ENCODE peak calls at places on chromosomes 7 and 10, in ten cellular contexts. T is mesenchymal stem cell; C is NCI-H345; K is EH; Y is HEK293T; I is NCI-H1105 treated with DMSO at 0.1 percent for 48 hours; P is stimulated activated naive CD4-positive, alpha-beta T cell treated with Interleukin-2 at 50 U/mL for 16 hours; B is lung; X is naive B cell; E is GOT3. W is an unnamed sample.

GRCh38 chr7:16265863-16266458 is 155.4 kb downstream of the CRPPA start:
- DNase-seq in K (no peak), E (no peak), C (no peak), X (no peak), B (no peak), Y (no peak), I (no peak), P (no peak), T (no peak), W (no peak)

GRCh38 chr7:157654350-157654749 is 317.5 kb downstream of the DNAJB6 start:
- DNase-seq in P (no peak), Y (no peak), E (no peak), T (no peak), B (no peak), K (no peak), X (no peak), C (no peak), I (no peak), W (no peak)

GRCh38 chr7:121882731-121883130 is 9.8 kb downstream of the PTPRZ1 start:
- DNase-seq in T (no peak), E (no peak), Y (no peak), P (no peak), B (no peak), I (peak; percentile 39), K (no peak), C (no peak), X (no peak), W (no peak)

GRCh38 chr7:114825423-114825951 is 96.4 kb upstream of the MDFIC start:
- DNase-seq in T (no peak), P (peak; percentile 70), I (no peak), K (no peak), Y (no peak), C (no peak), E (no peak), B (no peak), X (no peak), W (no peak)

GRCh38 chr10:87059401-87059800 is 35.2 kb downstream of the GLUD1 start:
- DNase-seq in E (no peak), C (no peak), T (no peak), Y (no peak), P (no peak), B (no peak), X (no peak), K (no peak), I (no peak), W (no peak)

GRCh38 chr10:43056568-43057011 is 20.3 kb upstream of the RET start:
- DNase-seq in P (no peak), I (no peak), C (no peak), K (no peak), Y (no peak), B (no peak), T (no peak), E (no peak), X (no peak), W (no peak)

GRCh38 chr10:86647773-86648705 is 6.3 kb upstream of the OPN4 start:
- DNase-seq in T (peak; percentile 60), E (no peak), C (no peak), B (no peak), Y (no peak), K (peak; percentile 91), I (no peak), P (no peak), X (no peak), W (peak; percentile 63)

GRCh38 chr7:100556541-100556940 is 17.2 kb downstream of the SAP25 start:
- DNase-seq in C (no peak), X (no peak), I (no peak), B (no peak), P (no peak), Y (no peak), K (peak; percentile 50), E (no peak), T (no peak), W (no peak)

GRCh38 chr7:95045236-95045923 is 138.0 kb downstream of the PPP1R9A start:
- DNase-seq in E (no peak), P (no peak), I (peak; percentile 25), B (no peak), T (no peak), K (peak; percentile 22), Y (no peak), C (no peak), X (no peak), W (no peak)

GRCh38 chr7:22001345-22002004 is 55.8 kb upstream of the CDCA7L start:
- DNase-seq in I (peak; percentile 58), C (peak; percentile 53), K (peak; percentile 87), B (no peak), Y (peak; percentile 71), X (peak; percentile 67), T (peak; percentile 71), P (no peak), E (peak; percentile 16), W (peak; percentile 68)

GRCh38 chr10:132248455-132249231 is 59.1 kb downstream of the STK32C start:
- DNase-seq in E (no peak), T (peak; percentile 29), P (peak; percentile 17), B (no peak), C (peak; percentile 74), I (peak; percentile 33), Y (peak; percentile 99), K (peak; percentile 64), X (peak; percentile 46), W (peak; percentile 23)

GRCh38 chr10:49534670-49535381 is 4.1 kb downstream of the ERCC6 start:
- DNase-seq in C (no peak), P (no peak), K (peak; percentile 88), X (no peak), E (no peak), B (no peak), Y (no peak), I (no peak), T (peak; percentile 38), W (peak; percentile 53)

GRCh38 chr7:126398851-126399529 is 853.8 kb downstream of the GRM8 start:
- DNase-seq in B (no peak), K (no peak), I (peak; percentile 12), E (no peak), C (no peak), P (no peak), X (no peak), T (no peak), Y (no peak), W (no peak)

GRCh38 chr10:31484407-31485135 is 165.6 kb downstream of the ZEB1 start:
- DNase-seq in X (no peak), P (no peak), C (no peak), B (no peak), E (no peak), I (no peak), Y (no peak), T (peak; percentile 27), K (peak; percentile 51), W (peak; percentile 60)

GRCh38 chr10:23493711-23494110 is 54.8 kb downstream of the OTUD1 start:
- DNase-seq in I (no peak), Y (no peak), P (no peak), X (no peak), C (no peak), T (no peak), B (no peak), K (no peak), E (no peak), W (no peak)

GRCh38 chr7:16841681-16842080 is 36.9 kb upstream of the AGR2 start:
- DNase-seq in I (no peak), K (peak; percentile 68), C (no peak), T (no peak), E (no peak), X (no peak), Y (no peak), B (no peak), P (no peak), W (peak; percentile 22)

GRCh38 chr7:69630292-69630691 is 32.0 kb downstream of the AUTS2 start:
- DNase-seq in T (peak; percentile 74), Y (no peak), B (no peak), I (no peak), P (no peak), K (peak; percentile 30), E (no peak), C (no peak), X (no peak), W (peak; percentile 86)

GRCh38 chr10:131880016-131880590 is 20.7 kb upstream of the PPP2R2D start:
- DNase-seq in B (no peak), Y (no peak), K (no peak), P (no peak), E (no peak), X (no peak), C (no peak), T (no peak), I (no peak), W (no peak)

GRCh38 chr7:17651926-17652385 is 288.3 kb downstream of the SNX13 start:
- DNase-seq in Y (no peak), T (peak; percentile 78), X (no peak), B (no peak), C (no peak), K (peak; percentile 94), I (no peak), E (peak; percentile 9), P (no peak), W (peak; percentile 79)

GRCh38 chr7:94303736-94304135 is 91.0 kb upstream of the COL1A2 start:
- DNase-seq in T (peak; percentile 88), C (no peak), P (no peak), B (no peak), Y (no peak), I (no peak), K (peak; percentile 85), X (no peak), E (no peak), W (peak; percentile 79)

GRCh38 chr7:91826377-91826776 is 54.1 kb downstream of the MTERF1 start:
- DNase-seq in P (no peak), E (no peak), K (peak; percentile 53), X (no peak), T (no peak), Y (no peak), C (no peak), B (no peak), I (peak; percentile 23), W (no peak)

GRCh38 chr7:44103566-44103940 is 592 bp upstream of the AEBP1 start:
- DNase-seq in Y (no peak), P (no peak), I (no peak), X (no peak), K (no peak), T (no peak), E (no peak), B (no peak), C (no peak), W (no peak)

GRCh38 chr10:15451137-15452094 is 80.3 kb upstream of the FAM171A1 start:
- DNase-seq in T (peak; percentile 44), K (peak; percentile 20), E (no peak), C (no peak), P (no peak), X (no peak), I (no peak), Y (no peak), B (no peak), W (no peak)

GRCh38 chr7:80764132-80764531 is 125.7 kb downstream of the CD36 start:
- DNase-seq in E (no peak), T (no peak), X (no peak), B (no peak), K (no peak), C (peak; percentile 93), I (peak; percentile 37), Y (no peak), P (no peak), W (no peak)

GRCh38 chr10:75399461-75400162 is 2.0 kb downstream of the ZNF503 start:
- DNase-seq in E (peak; percentile 41), C (peak; percentile 49), P (no peak), B (peak; percentile 84), Y (no peak), T (peak; percentile 82), K (peak; percentile 82), X (no peak), I (peak; percentile 47), W (peak; percentile 71)

GRCh38 chr7:137563986-137564385 is 220.5 kb upstream of the PTN start:
- DNase-seq in T (no peak), Y (no peak), I (no peak), C (no peak), P (no peak), X (no peak), E (no peak), B (no peak), K (no peak), W (no peak)

GRCh38 chr10:85967594-85967993 is 399.0 kb downstream of the GRID1 start:
- DNase-seq in T (no peak), E (no peak), I (no peak), K (peak; percentile 2), X (no peak), C (no peak), B (no peak), P (no peak), Y (no peak), W (no peak)

GRCh38 chr10:117497736-117498135 is 44.8 kb upstream of the EMX2 start:
- DNase-seq in P (no peak), K (no peak), Y (no peak), C (no peak), X (no peak), B (no peak), T (no peak), E (no peak), I (no peak), W (no peak)

W was measured in fibroblast of villous mesenchyme.